ENCODE peak calls at places on chromosomes 4 and X, in seven cellular contexts. J is endothelial cell of umbilical vein, M is HFF-Myc, O is AG10803, L is choroid plexus epithelial cell, T is heart right ventricle, V is neural crest cell. S is an unnamed sample.
A peak's percentile ranks its signal among the peaks of the same experiment; 100 is the strongest.

GRCh38 chr4:176034498-176034897 is 31.1 kb upstream of the WDR17 start:
- DNase-seq in V (peak; percentile 17), T (no peak), M (peak; percentile 7), J (peak; percentile 14), O (peak; percentile 55), L (peak; percentile 66), S (no peak)

GRCh38 chrX:48468247-48468671 is 1.8 kb downstream of the SLC38A5 start:
- DNase-seq in T (no peak), L (no peak), O (no peak), J (no peak), M (no peak), V (no peak), S (peak; percentile 63)

GRCh38 chr4:101334963-101335572 is 12.3 kb downstream of the PPP3CA start:
- DNase-seq in O (no peak), J (no peak), L (peak; percentile 52), V (no peak), T (no peak), M (no peak), S (no peak)

GRCh38 chr4:107243141-107243779 is 207.1 kb upstream of the DKK2 start:
- DNase-seq in J (no peak), V (no peak), O (peak; percentile 68), L (no peak), M (no peak), T (no peak), S (peak; percentile 16)

GRCh38 chr4:38678078-38678477 is 14.1 kb downstream of the KLF3 start:
- DNase-seq in L (peak; percentile 89), M (no peak), J (peak; percentile 46), T (no peak), O (peak; percentile 96), V (no peak), S (no peak)

GRCh38 chrX:2901367-2902036 is 27.6 kb downstream of the ARSD start:
- DNase-seq in V (no peak), T (no peak), J (no peak), L (peak; percentile 13), M (no peak), O (no peak), S (no peak)

GRCh38 chr4:76533314-76533713 is 98.3 kb downstream of the SHROOM3 start:
- DNase-seq in J (no peak), V (no peak), M (no peak), T (no peak), L (no peak), O (no peak), S (no peak)

GRCh38 chr4:163663454-163664225 is 169.2 kb downstream of the TMA16 start:
- DNase-seq in V (no peak), T (no peak), M (no peak), O (no peak), L (no peak), J (no peak), S (no peak)

GRCh38 chr4:102736636-102737549 is 23.9 kb downstream of the MANBA start:
- DNase-seq in J (no peak), V (no peak), M (no peak), T (no peak), O (peak; percentile 43), L (no peak), S (no peak)

GRCh38 chrX:120311632-120312000 is 355 bp upstream of the TMEM255A start:
- DNase-seq in J (no peak), T (no peak), M (no peak), O (no peak), L (no peak), V (no peak), S (no peak)

GRCh38 chr4:25540734-25541133 is 114.9 kb upstream of the SLC34A2 start:
- DNase-seq in L (no peak), M (no peak), V (no peak), O (no peak), T (no peak), J (no peak), S (no peak)

GRCh38 chr4:13541720-13542576 is 2.4 kb downstream of the NKX3-2 start:
- DNase-seq in V (no peak), M (no peak), T (no peak), J (no peak), O (no peak), L (no peak), S (peak; percentile 41)
- TF ChIP-seq CTCF in V (peak; percentile 58), M (no peak), T (peak; percentile 49), J (peak; percentile 31), O (peak; percentile 15), L (peak; percentile 38), S (peak; percentile 31)

GRCh38 chr4:140152760-140153418 is 1.1 kb downstream of the MAML3 start:
- DNase-seq in L (peak; percentile 61), M (no peak), T (peak; percentile 62), O (peak; percentile 54), V (peak; percentile 43), J (peak; percentile 57), S (peak; percentile 79)

GRCh38 chr4:140153419-140153743 is 603 bp downstream of the MAML3 start:
- DNase-seq in L (no peak), M (no peak), T (no peak), O (no peak), J (no peak), V (no peak), S (no peak)

GRCh38 chr4:140151700-140152014 is 2.3 kb downstream of the MAML3 start:
- DNase-seq in T (peak; percentile 67), O (peak; percentile 56), V (peak; percentile 69), M (peak; percentile 57), J (peak; percentile 95), L (peak; percentile 91), S (peak; percentile 78)

GRCh38 chr4:140150886-140151699 is 2.9 kb downstream of the MAML3 start:
- DNase-seq in T (peak; percentile 89), J (peak; percentile 96), L (peak; percentile 96), V (peak; percentile 75), M (peak; percentile 84), O (peak; percentile 95), S (peak; percentile 80)

GRCh38 chr4:140152015-140152703 is 1.8 kb downstream of the MAML3 start:
- DNase-seq in V (peak; percentile 48), J (no peak), O (peak; percentile 32), M (no peak), T (peak; percentile 68), L (no peak), S (peak; percentile 74)
- TF ChIP-seq CTCF in V (peak; percentile 51), J (peak; percentile 43), O (peak; percentile 5), M (no peak), T (peak; percentile 50), L (peak; percentile 30), S (peak; percentile 17)

GRCh38 chrX:55160685-55161552 is 59.2 kb upstream of the PAGE5 start:
- DNase-seq in J (peak; percentile 91), V (peak; percentile 75), O (peak; percentile 85), L (peak; percentile 89), M (peak; percentile 65), T (peak; percentile 89), S (peak; percentile 85)
- TF ChIP-seq CTCF in J (peak; percentile 52), V (peak; percentile 58), O (peak; percentile 18), L (no peak), M (no peak), T (peak; percentile 52), S (no peak)

GRCh38 chrX:118644378-118644777 is 83.0 kb upstream of the IL13RA1 start:
- DNase-seq in L (peak; percentile 80), V (no peak), T (no peak), O (peak; percentile 55), J (peak; percentile 59), M (no peak), S (no peak)
- TF ChIP-seq CTCF in L (peak; percentile 50), V (peak; percentile 58), T (peak; percentile 49), O (peak; percentile 57), J (peak; percentile 25), M (peak; percentile 11), S (no peak)

DNA sequence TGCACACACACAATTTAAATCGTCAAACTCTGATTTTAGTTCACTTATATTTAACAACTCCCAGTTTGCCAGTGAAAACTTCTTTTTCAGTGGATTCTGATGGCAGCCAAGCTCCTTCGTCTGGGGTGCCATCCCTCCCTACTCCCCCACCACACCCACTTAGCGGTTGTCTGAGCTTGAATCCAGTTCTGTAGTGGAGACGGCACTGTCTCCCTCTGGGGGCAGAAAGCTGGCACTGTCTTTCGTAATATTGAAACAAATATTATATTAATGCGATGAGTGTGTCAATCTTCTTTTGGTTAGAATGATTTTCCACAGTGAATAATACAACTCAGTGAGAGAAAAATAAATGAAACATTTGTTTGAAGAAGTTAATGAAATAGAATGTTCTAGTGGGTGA is 5.4 kb downstream of the MEPE start:
- DNase-seq in T (no peak), M (no peak), O (no peak), V (no peak), L (peak; percentile 42), J (no peak), S (peak; percentile 17)
- TF ChIP-seq CTCF in T (no peak), M (peak; percentile 27), O (peak; percentile 55), V (peak; percentile 49), L (peak; percentile 73), J (no peak), S (no peak)

GRCh38 chr4:17111436-17111835 is 213.0 kb upstream of the LDB2 start:
- DNase-seq in V (no peak), M (no peak), T (no peak), O (peak; percentile 38), L (no peak), J (no peak), S (no peak)

GRCh38 chr4:17117746-17118145 is 219.3 kb upstream of the LDB2 start:
- DNase-seq in O (no peak), J (no peak), V (no peak), M (no peak), T (no peak), L (peak; percentile 40), S (no peak)

GRCh38 chr4:17109126-17109525 is 210.7 kb upstream of the LDB2 start:
- DNase-seq in V (no peak), O (peak; percentile 79), M (no peak), J (no peak), T (no peak), L (no peak), S (no peak)

GRCh38 chr4:17115546-17115945 is 217.1 kb upstream of the LDB2 start:
- DNase-seq in L (no peak), O (no peak), V (no peak), J (no peak), M (no peak), T (no peak), S (no peak)

GRCh38 chr4:17111959-17112659 is 213.7 kb upstream of the LDB2 start:
- DNase-seq in O (no peak), V (peak; percentile 33), M (no peak), T (no peak), J (no peak), L (peak; percentile 16), S (peak; percentile 36)
- TF ChIP-seq CTCF in O (peak; percentile 42), V (peak; percentile 55), M (peak; percentile 74), T (peak; percentile 40), J (peak; percentile 44), L (peak; percentile 67), S (peak; percentile 57)

DNA sequence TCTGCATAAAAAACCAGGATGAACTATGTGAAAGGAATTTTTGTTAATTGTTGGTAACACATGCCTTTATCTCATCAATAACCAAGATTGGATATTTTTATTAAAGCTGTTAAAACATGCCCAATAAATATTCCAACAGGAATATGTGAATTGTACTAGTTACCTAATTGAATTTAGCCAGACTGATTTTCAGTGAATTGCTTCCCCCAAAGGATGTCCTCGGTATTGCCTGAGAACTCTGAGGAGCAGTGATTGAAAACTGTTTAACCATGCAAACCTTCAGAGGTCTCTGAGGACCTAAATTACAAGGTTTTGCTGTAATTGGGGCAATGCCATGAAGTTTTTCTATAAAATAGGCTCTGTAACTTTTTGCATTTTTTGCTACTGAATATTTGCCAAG is 66.6 kb downstream of the BLTP1 start:
- DNase-seq in O (peak; percentile 4), V (no peak), T (no peak), L (peak; percentile 31), J (no peak), M (no peak), S (no peak)
- TF ChIP-seq CTCF in O (peak; percentile 51), V (peak; percentile 53), T (peak; percentile 33), L (peak; percentile 51), J (no peak), M (peak; percentile 28), S (peak; percentile 63)

S was measured in glutamatergic neuron.